ENCODE peak calls at places on chromosomes 2 and 18, in eight cellular contexts. One of them, this sample, is unnamed.

GRCh38 chr2:105904938-105905337 is 160.2 kb downstream of the NCK2 start:
- DNase-seq in amygdala: no peak
- DNase-seq in germinal center: peak
- DNase-seq in AML-193: no peak
- DNase-seq in hippocampal formation: no peak
- DNase-seq in foreskin fibroblast: no peak
- DNase-seq in fibroblast of pulmonary artery: no peak
- DNase-seq in mucosa of gallbladder: no peak
- DNase-seq in this sample: no peak

GRCh38 chr2:137769406-137769805 is 194.9 kb upstream of the HNMT start:
- DNase-seq in hippocampal formation: no peak
- DNase-seq in germinal center: no peak
- DNase-seq in amygdala: no peak
- DNase-seq in foreskin fibroblast: no peak
- DNase-seq in fibroblast of pulmonary artery: no peak
- DNase-seq in mucosa of gallbladder: no peak
- DNase-seq in AML-193: peak
- DNase-seq in this sample: no peak

GRCh38 chr2:15122915-15123314 is 438.2 kb downstream of the NBAS start:
- DNase-seq in amygdala: no peak
- DNase-seq in hippocampal formation: no peak
- DNase-seq in AML-193: no peak
- DNase-seq in foreskin fibroblast: no peak
- DNase-seq in mucosa of gallbladder: no peak
- DNase-seq in fibroblast of pulmonary artery: no peak
- DNase-seq in germinal center: no peak
- DNase-seq in this sample: no peak

GRCh38 chr2:152240559-152241231 is 65.1 kb upstream of the STAM2 start:
- DNase-seq in germinal center: no peak
- DNase-seq in AML-193: no peak
- DNase-seq in foreskin fibroblast: peak
- DNase-seq in fibroblast of pulmonary artery: peak
- DNase-seq in hippocampal formation: no peak
- DNase-seq in mucosa of gallbladder: no peak
- DNase-seq in amygdala: no peak
- DNase-seq in this sample: no peak

GRCh38 chr18:59070181-59070912 is 69.3 kb upstream of the SEC11C start:
- DNase-seq in amygdala: peak
- DNase-seq in foreskin fibroblast: peak
- DNase-seq in hippocampal formation: peak
- DNase-seq in mucosa of gallbladder: peak
- DNase-seq in fibroblast of pulmonary artery: peak
- DNase-seq in germinal center: peak
- DNase-seq in AML-193: peak
- DNase-seq in this sample: peak

GRCh38 chr2:73262108-73262651 is 22.1 kb downstream of the FBXO41 start:
- DNase-seq in amygdala: no peak
- DNase-seq in mucosa of gallbladder: no peak
- DNase-seq in fibroblast of pulmonary artery: no peak
- DNase-seq in germinal center: no peak
- DNase-seq in foreskin fibroblast: no peak
- DNase-seq in AML-193: no peak
- DNase-seq in hippocampal formation: no peak
- DNase-seq in this sample: no peak

GRCh38 chr2:64354857-64355680 is 98.9 kb upstream of the LGALSL start:
- DNase-seq in foreskin fibroblast: peak
- DNase-seq in mucosa of gallbladder: no peak
- DNase-seq in AML-193: no peak
- DNase-seq in hippocampal formation: no peak
- DNase-seq in fibroblast of pulmonary artery: peak
- DNase-seq in amygdala: no peak
- DNase-seq in germinal center: no peak
- DNase-seq in this sample: no peak

GRCh38 chr2:198368089-198368488 is 563.7 kb downstream of the PLCL1 start:
- DNase-seq in amygdala: no peak
- DNase-seq in foreskin fibroblast: no peak
- DNase-seq in hippocampal formation: no peak
- DNase-seq in germinal center: no peak
- DNase-seq in fibroblast of pulmonary artery: no peak
- DNase-seq in mucosa of gallbladder: no peak
- DNase-seq in AML-193: no peak
- DNase-seq in this sample: no peak

GRCh38 chr2:5546176-5546575 is 146.0 kb upstream of the SOX11 start:
- DNase-seq in germinal center: no peak
- DNase-seq in mucosa of gallbladder: no peak
- DNase-seq in AML-193: no peak
- DNase-seq in foreskin fibroblast: no peak
- DNase-seq in hippocampal formation: no peak
- DNase-seq in amygdala: no peak
- DNase-seq in fibroblast of pulmonary artery: no peak
- DNase-seq in this sample: no peak

GRCh38 chr2:11056614-11057013 is 98.7 kb upstream of the SLC66A3 start:
- DNase-seq in amygdala: no peak
- DNase-seq in AML-193: no peak
- DNase-seq in mucosa of gallbladder: no peak
- DNase-seq in fibroblast of pulmonary artery: peak
- DNase-seq in germinal center: no peak
- DNase-seq in hippocampal formation: no peak
- DNase-seq in foreskin fibroblast: peak
- DNase-seq in this sample: no peak

GRCh38 chr18:38747153-38747552 is 1181.6 kb upstream of the CELF4 start:
- DNase-seq in fibroblast of pulmonary artery: no peak
- DNase-seq in hippocampal formation: no peak
- DNase-seq in foreskin fibroblast: no peak
- DNase-seq in mucosa of gallbladder: no peak
- DNase-seq in AML-193: no peak
- DNase-seq in amygdala: no peak
- DNase-seq in germinal center: no peak
- DNase-seq in this sample: no peak

GRCh38 chr2:18491577-18491976 is 68.9 kb downstream of the RDH14 start:
- DNase-seq in amygdala: no peak
- DNase-seq in mucosa of gallbladder: no peak
- DNase-seq in fibroblast of pulmonary artery: no peak
- DNase-seq in foreskin fibroblast: no peak
- DNase-seq in germinal center: no peak
- DNase-seq in hippocampal formation: no peak
- DNase-seq in AML-193: no peak
- DNase-seq in this sample: no peak

GRCh38 chr2:12321017-12321641 is 395.6 kb upstream of the TRIB2 start:
- DNase-seq in AML-193: no peak
- DNase-seq in mucosa of gallbladder: no peak
- DNase-seq in foreskin fibroblast: peak
- DNase-seq in hippocampal formation: no peak
- DNase-seq in fibroblast of pulmonary artery: peak
- DNase-seq in germinal center: no peak
- DNase-seq in amygdala: no peak
- DNase-seq in this sample: no peak

GRCh38 chr2:8684885-8685696 is 3.2 kb downstream of the ID2 start:
- DNase-seq in AML-193: peak
- DNase-seq in amygdala: no peak
- DNase-seq in hippocampal formation: peak
- DNase-seq in foreskin fibroblast: peak
- DNase-seq in mucosa of gallbladder: peak
- DNase-seq in fibroblast of pulmonary artery: peak
- DNase-seq in germinal center: peak
- DNase-seq in this sample: no peak